ENCODE peak calls at places on chromosomes 7 and 10, in six cellular contexts. B is CD8-positive, alpha-beta memory T cell; D is cardiac fibroblast; Y is AG10803; W is bronchial epithelial cell; X is hepatocyte. U is an unnamed sample.

GRCh38 chr10:86265236-86265876 is 101.2 kb downstream of the GRID1 start:
- DNase-seq in B (no peak), D (no peak), Y (no peak), W (no peak), X (no peak), U (no peak)

GRCh38 chr10:98045785-98046389 is 15.5 kb upstream of the CRTAC1 start:
- DNase-seq in B (peak), D (peak), Y (peak), W (peak), X (peak), U (peak)

GRCh38 chr10:69687396-69687795 is 57.3 kb downstream of the FAM241B start:
- DNase-seq in B (no peak), D (no peak), Y (no peak), W (no peak), X (no peak), U (no peak)

GRCh38 chr10:112823007-112823406 is 127.0 kb upstream of the TCF7L2 start:
- DNase-seq in B (no peak), D (no peak), Y (no peak), W (no peak), X (no peak), U (no peak)

GRCh38 chr10:77084431-77085144 is 553.0 kb downstream of the KCNMA1 start:
- DNase-seq in B (no peak), D (no peak), Y (peak), W (no peak), X (no peak), U (no peak)

GRCh38 chr10:118042827-118043242 is 3.9 kb downstream of the RAB11FIP2 start:
- DNase-seq in B (no peak), D (no peak), Y (peak), W (no peak), X (no peak), U (no peak)

GRCh38 chr10:103603382-103603781 is 109.9 kb downstream of the NEURL1 start:
- DNase-seq in B (no peak), D (no peak), Y (no peak), W (no peak), X (no peak), U (no peak)

GRCh38 chr7:114279901-114280300 is 134.7 kb upstream of the FOXP2 start:
- DNase-seq in B (no peak), D (no peak), Y (no peak), W (no peak), X (no peak), U (no peak)

GRCh38 chr7:149856-150636 is 42.3 kb upstream of the FAM20C start:
- DNase-seq in B (peak), D (no peak), Y (peak), W (peak), X (peak), U (no peak)

GRCh38 chr10:97454330-97455036 is 8.5 kb downstream of the ZDHHC16 start:
- DNase-seq in B (no peak), D (peak), Y (no peak), W (peak), X (peak), U (no peak)

GRCh38 chr7:121753965-121754364 is 119.0 kb upstream of the PTPRZ1 start:
- DNase-seq in B (no peak), D (no peak), Y (no peak), W (no peak), X (no peak), U (no peak)

GRCh38 chr10:77274046-77274795 is 363.4 kb downstream of the KCNMA1 start:
- DNase-seq in B (no peak), D (no peak), Y (peak), W (peak), X (peak), U (no peak)

DNA sequence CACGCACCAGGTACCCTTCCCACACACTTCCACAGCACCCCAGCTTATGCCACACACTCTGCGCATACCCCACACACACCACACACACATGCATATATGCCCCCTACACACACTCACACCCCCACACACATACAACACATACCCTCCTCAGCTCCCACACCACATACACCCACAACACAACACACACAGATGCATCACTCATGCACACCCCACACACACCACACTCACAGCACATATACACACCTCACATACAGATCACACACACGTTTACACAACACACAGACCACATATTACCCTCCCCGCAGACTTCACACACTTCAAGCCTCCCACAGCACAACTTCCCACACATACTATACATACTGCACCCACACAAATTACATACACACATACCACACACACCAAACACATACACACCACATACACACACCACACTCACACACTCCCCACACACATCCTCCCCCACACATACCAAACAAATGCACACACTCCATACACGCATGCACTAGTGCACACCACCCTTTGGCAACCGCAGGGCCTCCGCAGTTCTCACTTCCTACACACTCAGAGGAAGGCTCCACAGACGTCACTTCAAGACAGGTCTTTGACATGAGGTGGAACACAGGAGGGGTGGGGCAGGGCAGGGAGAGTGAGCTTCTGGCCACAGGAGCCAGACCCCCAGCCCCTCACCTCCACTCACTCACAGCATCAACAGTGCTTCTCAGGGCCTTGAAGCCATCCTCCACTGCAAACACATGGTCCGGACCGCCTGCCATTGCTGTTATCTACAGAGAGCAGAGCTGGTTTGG is 18.5 kb upstream of the ANTXRL start:
- DNase-seq in B (peak), D (no peak), Y (no peak), W (no peak), X (no peak), U (no peak)
- H3K4me3 ChIP-seq in B (peak), D (no peak), Y (no peak), W (no peak), X (no peak), U (no peak)

DNA sequence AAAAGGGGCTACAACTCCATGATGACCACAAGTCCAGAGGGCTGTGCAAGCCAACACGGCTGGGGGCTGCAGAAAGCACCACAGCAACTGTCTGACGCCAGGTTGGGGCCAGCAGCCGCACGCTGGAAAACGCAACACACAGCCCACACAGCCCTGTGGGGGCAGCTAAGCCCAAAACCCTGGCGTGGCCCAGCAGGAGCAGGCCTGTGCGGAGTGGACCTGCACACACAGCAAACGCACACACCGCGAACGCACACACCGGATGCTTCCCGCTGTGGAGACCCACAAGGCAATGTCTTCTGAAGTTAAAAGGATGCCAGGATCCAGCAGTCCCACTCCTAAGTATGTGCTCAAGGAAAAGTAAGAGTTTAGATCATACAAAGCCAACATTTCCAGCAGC is 121.2 kb downstream of the MAD1L1 start:
- DNase-seq in B (no peak), D (no peak), Y (no peak), W (no peak), X (no peak), U (no peak)
- H3K4me3 ChIP-seq in B (no peak), D (no peak), Y (no peak), W (no peak), X (no peak), U (no peak)

GRCh38 chr10:80188713-80189112 is 16.6 kb downstream of the ANXA11 start:
- DNase-seq in B (no peak), D (no peak), Y (no peak), W (no peak), X (no peak), U (no peak)
- H3K4me3 ChIP-seq in B (peak), D (no peak), Y (no peak), W (no peak), X (no peak), U (no peak)

GRCh38 chr7:28955723-28956607 is 2.2 kb downstream of the TRIL start:
- DNase-seq in B (no peak), D (peak), Y (no peak), W (peak), X (peak), U (peak)

GRCh38 chr7:28955356-28955722 is 2.8 kb downstream of the TRIL start:
- DNase-seq in B (no peak), D (no peak), Y (no peak), W (no peak), X (no peak), U (no peak)

GRCh38 chr7:28957822-28958234 is 302 bp downstream of the TRIL start:
- DNase-seq in B (no peak), D (no peak), Y (no peak), W (no peak), X (peak), U (no peak)

GRCh38 chr7:28957064-28957821 is 887 bp downstream of the TRIL start:
- DNase-seq in B (no peak), D (peak), Y (no peak), W (no peak), X (peak), U (no peak)

DNA sequence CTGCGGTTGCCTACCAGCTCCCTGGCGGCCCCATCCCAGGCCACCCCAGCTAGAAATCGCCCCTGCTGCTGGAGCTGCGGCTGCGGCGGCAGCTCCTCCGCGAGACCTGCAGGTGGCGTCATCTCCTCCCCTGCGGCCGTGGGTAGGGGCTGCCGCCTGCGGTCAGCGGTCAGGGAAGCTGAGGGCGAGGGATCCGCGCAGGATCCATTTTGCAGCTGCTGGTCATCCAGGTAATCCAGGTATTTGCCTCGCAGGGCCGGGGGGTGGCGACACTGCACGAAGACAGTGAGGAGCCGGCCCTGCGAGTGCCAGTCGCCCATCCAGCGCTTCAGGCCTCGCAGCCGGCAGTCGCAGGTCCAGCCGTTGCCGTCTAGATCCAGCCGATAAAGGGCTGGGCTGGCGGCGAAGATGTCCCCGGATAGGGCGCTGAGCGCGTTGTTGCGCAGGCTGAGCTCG is 1.5 kb downstream of the TRIL start:
- DNase-seq in B (no peak), D (peak), Y (no peak), W (peak), X (peak), U (peak)
- H3K4me3 ChIP-seq in B (no peak), D (peak), Y (peak), W (peak), X (peak), U (no peak)

GRCh38 chr10:83222832-83223742 is 916.2 kb upstream of the GHITM start:
- DNase-seq in B (no peak), D (no peak), Y (no peak), W (no peak), X (no peak), U (no peak)
- H3K4me3 ChIP-seq in B (no peak), D (no peak), Y (no peak), W (no peak), X (no peak), U (no peak)